ENCODE peak calls at places on chromosomes 16 and 17, in seven cellular contexts. I is NCI-H1105 treated with DMSO at 0.1 percent for 48 hours; G is CD4-positive, alpha-beta T cell; D is NCI-H1092 treated with DMSO at 0.1 percent for 48 hours; F is ACHN; H is amygdala; M is left ventricle myocardium inferior. Q is an unnamed sample.
A peak's percentile ranks its signal among the peaks of the same experiment; 100 is the strongest.

GRCh38 chr17:83202002-83203000 is 122.9 kb downstream of the METRNL start:
- DNase-seq in F (no peak), H (no peak), M (peak; percentile 8), G (no peak), D (no peak), I (no peak), Q (no peak)

GRCh38 chr16:67236551-67237395 is 9.8 kb downstream of the TMEM208 start:
- DNase-seq in H (no peak), D (no peak), F (peak; percentile 71), G (peak; percentile 63), M (no peak), I (no peak), Q (no peak)

GRCh38 chr17:38559025-38559879 is 46.5 kb downstream of the SRCIN1 start:
- DNase-seq in H (no peak), F (peak; percentile 96), M (peak; percentile 76), I (peak; percentile 89), G (peak; percentile 75), D (peak; percentile 67), Q (peak; percentile 29)

GRCh38 chr17:40859536-40859935 is 7.5 kb downstream of the KRT12 start:
- DNase-seq in F (no peak), D (no peak), M (no peak), I (no peak), G (no peak), H (no peak), Q (no peak)

GRCh38 chr17:14780116-14780515 is 479.2 kb downstream of the HS3ST3B1 start:
- DNase-seq in I (no peak), G (no peak), M (no peak), F (no peak), D (no peak), H (no peak), Q (no peak)

GRCh38 chr17:73630957-73631595 is 13.2 kb downstream of the SDK2 start:
- DNase-seq in G (no peak), I (no peak), D (no peak), H (no peak), M (no peak), F (no peak), Q (no peak)

GRCh38 chr16:57102888-57103879 is 10.8 kb downstream of the CPNE2 start:
- DNase-seq in H (no peak), G (no peak), M (no peak), D (no peak), I (no peak), F (no peak), Q (no peak)

GRCh38 chr16:85316321-85316919 is 204.1 kb upstream of the CIBAR2 start:
- DNase-seq in D (peak; percentile 76), F (peak; percentile 75), H (peak; percentile 40), M (peak; percentile 48), I (peak; percentile 30), G (no peak), Q (peak; percentile 22)

GRCh38 chr17:80807014-80807413 is 184.6 kb upstream of the CHMP6 start:
- DNase-seq in G (no peak), I (no peak), D (no peak), F (no peak), H (no peak), M (no peak), Q (no peak)

GRCh38 chr17:15651001-15651582 is 31.6 kb upstream of the FBXW10B start:
- DNase-seq in G (no peak), I (peak; percentile 52), M (no peak), H (no peak), F (peak; percentile 11), D (peak; percentile 16), Q (no peak)

GRCh38 chr17:45648642-45649041 is 135.5 kb upstream of the CRHR1 start:
- DNase-seq in F (no peak), I (no peak), M (no peak), G (no peak), D (no peak), H (no peak), Q (no peak)

GRCh38 chr16:12294471-12294870 is 317.9 kb downstream of the SNX29 start:
- DNase-seq in M (no peak), H (no peak), D (no peak), I (no peak), G (no peak), F (no peak), Q (no peak)

GRCh38 chr16:23182206-23182674 is 305 bp upstream of the SCNN1G start:
- DNase-seq in F (peak; percentile 79), H (peak; percentile 17), I (peak; percentile 82), G (peak; percentile 39), D (peak; percentile 73), M (peak; percentile 61), Q (peak; percentile 52)

GRCh38 chr16:54009464-54010176 is 277.0 kb downstream of the IRX3 start:
- DNase-seq in M (no peak), H (no peak), F (no peak), I (no peak), D (no peak), G (no peak), Q (no peak)

GRCh38 chr17:51228177-51228576 is 31.7 kb downstream of the MBTD1 start:
- DNase-seq in M (no peak), D (no peak), H (no peak), F (no peak), I (no peak), G (no peak), Q (no peak)

GRCh38 chr17:66791337-66791736 is 43.6 kb upstream of the CACNG5 start:
- DNase-seq in G (no peak), M (no peak), H (peak; percentile 21), I (no peak), F (no peak), D (peak; percentile 14), Q (peak; percentile 29)

GRCh38 chr16:48451323-48451722 is 66.1 kb upstream of the SIAH1 start:
- DNase-seq in F (no peak), D (no peak), G (no peak), M (no peak), H (no peak), I (no peak), Q (no peak)

GRCh38 chr17:61904094-61904710 is 23.6 kb downstream of the INTS2 start:
- DNase-seq in F (no peak), I (no peak), G (peak; percentile 7), H (no peak), D (no peak), M (no peak), Q (no peak)

GRCh38 chr17:20279631-20280030 is 187.7 kb downstream of the LGALS9B start:
- DNase-seq in F (no peak), H (no peak), I (no peak), G (no peak), D (no peak), M (no peak), Q (no peak)

GRCh38 chr17:15742051-15742795 is 10.1 kb downstream of the TBC1D26 start:
- DNase-seq in H (no peak), I (no peak), D (no peak), G (no peak), M (no peak), F (no peak), Q (no peak)

GRCh38 chr17:65027305-65027704 is 29.2 kb downstream of the GNA13 start:
- DNase-seq in I (no peak), F (peak; percentile 63), H (no peak), G (no peak), M (no peak), D (no peak), Q (no peak)

GRCh38 chr17:37082461-37082860 is 133.7 kb downstream of the AATF start:
- DNase-seq in I (no peak), H (no peak), M (no peak), G (no peak), D (no peak), F (no peak), Q (no peak)

GRCh38 chr17:3951003-3951402 is 13.2 kb downstream of the ATP2A3 start:
- DNase-seq in D (no peak), G (no peak), M (no peak), H (no peak), F (no peak), I (no peak), Q (no peak)

GRCh38 chr17:29012535-29012934 is 6.7 kb upstream of the SEZ6 start:
- DNase-seq in D (no peak), F (no peak), M (no peak), I (no peak), H (no peak), G (no peak), Q (no peak)

GRCh38 chr16:85724126-85724879 is 26.6 kb downstream of the C16orf74 start:
- DNase-seq in I (no peak), F (no peak), G (no peak), H (no peak), M (no peak), D (peak; percentile 6), Q (no peak)

GRCh38 chr16:19599968-19600716 is 44.6 kb downstream of the VPS35L start:
- DNase-seq in D (no peak), I (no peak), M (no peak), F (no peak), G (no peak), H (no peak), Q (no peak)

GRCh38 chr17:39923230-39923629 is 4.2 kb downstream of the ORMDL3 start:
- DNase-seq in G (no peak), D (no peak), F (no peak), I (no peak), H (no peak), M (no peak), Q (no peak)

GRCh38 chr16:861446-861845 is 60.9 kb upstream of the GNG13 start:
- DNase-seq in I (no peak), D (no peak), H (no peak), F (no peak), G (no peak), M (no peak), Q (no peak)

GRCh38 chr16:85173077-85173980 is 61.1 kb upstream of the CIBAR2 start:
- DNase-seq in M (no peak), F (peak; percentile 19), G (no peak), I (no peak), D (peak; percentile 39), H (no peak), Q (no peak)

GRCh38 chr16:85888405-85889331 is 10.3 kb upstream of the IRF8 start:
- DNase-seq in H (no peak), G (no peak), F (peak; percentile 55), I (no peak), D (no peak), M (no peak), Q (peak; percentile 46)

GRCh38 chr16:68332411-68333121 is 21.7 kb downstream of the PRMT7 start:
- DNase-seq in M (no peak), I (no peak), F (no peak), G (no peak), D (no peak), H (no peak), Q (peak; percentile 66)

GRCh38 chr16:30121741-30122620 is 1.0 kb downstream of the MAPK3 start:
- DNase-seq in H (no peak), F (no peak), I (no peak), D (no peak), G (no peak), M (peak; percentile 82), Q (no peak)

GRCh38 chr16:10548404-10548803 is 32.0 kb downstream of the EMP2 start:
- DNase-seq in F (no peak), M (no peak), G (no peak), D (no peak), H (no peak), I (no peak), Q (no peak)

GRCh38 chr16:13791095-13791494 is 128.9 kb upstream of the ERCC4 start:
- DNase-seq in D (no peak), G (no peak), F (no peak), M (no peak), I (no peak), H (no peak), Q (no peak)